ENCODE peak calls at places on chromosome 1, in four cellular contexts. L, B, E and S are unnamed samples.

GRCh38 chr1:30362603-30362990 is 360.8 kb downstream of the MATN1 start:
- DNase-seq in L (no peak), B (no peak), E (no peak), S (no peak)

GRCh38 chr1:21586926-21587601 is 77.8 kb downstream of the ALPL start:
- DNase-seq in L (no peak), B (no peak), E (peak), S (peak)

GRCh38 chr1:208036177-208036808 is 125.4 kb upstream of the CD34 start:
- DNase-seq in L (no peak), B (no peak), E (no peak), S (peak)

GRCh38 chr1:1430114-1430982 is 5.1 kb upstream of the VWA1 start:
- DNase-seq in L (peak), B (no peak), E (no peak), S (peak)

GRCh38 chr1:24564695-24565094 is 8.8 kb downstream of the NCMAP start:
- DNase-seq in L (no peak), B (no peak), E (no peak), S (no peak)

GRCh38 chr1:177010246-177010825 is 154.2 kb downstream of the ASTN1 start:
- DNase-seq in L (no peak), B (no peak), E (no peak), S (no peak)

GRCh38 chr1:1916882-1917281 is 1.8 kb downstream of the CALML6 start:
- DNase-seq in L (no peak), B (no peak), E (peak), S (no peak)

GRCh38 chr1:199701731-199702130 is 325.8 kb upstream of the NR5A2 start:
- DNase-seq in L (no peak), B (no peak), E (no peak), S (no peak)

DNA sequence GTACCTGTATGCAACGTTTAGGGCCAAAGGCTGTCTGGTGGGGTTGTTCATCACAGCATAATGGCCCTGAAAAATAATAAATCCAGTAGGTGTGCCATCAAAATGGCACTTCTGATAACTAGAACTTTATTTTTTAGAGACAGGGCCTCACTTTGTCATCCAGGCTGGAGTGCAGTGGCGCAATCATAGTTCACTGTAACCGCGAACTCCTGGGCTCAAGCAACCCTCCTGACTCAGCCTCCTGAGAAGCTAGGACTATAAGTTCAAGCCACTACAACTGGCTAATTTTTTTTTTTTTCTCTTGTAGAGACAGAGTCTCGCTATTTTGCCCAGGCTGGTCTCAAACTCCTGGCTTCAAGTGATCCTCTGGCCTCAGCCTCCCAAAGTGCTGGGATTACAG is 4.7 kb downstream of the SNAPIN start:
- DNase-seq in L (peak), B (no peak), E (no peak), S (no peak)
- TF ChIP-seq POLR2AphosphoS5 in L (no peak), B (no peak), E (no peak), S (no peak)

GRCh38 chr1:240478536-240478935 is 133.4 kb downstream of the GREM2 start:
- DNase-seq in L (no peak), B (no peak), E (no peak), S (no peak)

GRCh38 chr1:240474133-240474614 is 137.8 kb downstream of the GREM2 start:
- DNase-seq in L (no peak), B (no peak), E (no peak), S (no peak)

GRCh38 chr1:240475832-240476231 is 136.1 kb downstream of the GREM2 start:
- DNase-seq in L (no peak), B (no peak), E (no peak), S (no peak)
- TF ChIP-seq POLR2AphosphoS5 in L (no peak), B (no peak), E (no peak), S (no peak)

GRCh38 chr1:159071970-159072582 is 4.5 kb downstream of the AIM2 start:
- DNase-seq in L (no peak), B (peak), E (no peak), S (peak)

GRCh38 chr1:159077657-159077961 is 1.0 kb upstream of the AIM2 start:
- DNase-seq in L (no peak), B (no peak), E (no peak), S (no peak)

GRCh38 chr1:159076438-159076752 is 171 bp downstream of the AIM2 start:
- DNase-seq in L (no peak), B (no peak), E (no peak), S (no peak)

GRCh38 chr1:159079518-159079917 is 3.0 kb upstream of the AIM2 start:
- DNase-seq in L (no peak), B (no peak), E (no peak), S (no peak)

DNA sequence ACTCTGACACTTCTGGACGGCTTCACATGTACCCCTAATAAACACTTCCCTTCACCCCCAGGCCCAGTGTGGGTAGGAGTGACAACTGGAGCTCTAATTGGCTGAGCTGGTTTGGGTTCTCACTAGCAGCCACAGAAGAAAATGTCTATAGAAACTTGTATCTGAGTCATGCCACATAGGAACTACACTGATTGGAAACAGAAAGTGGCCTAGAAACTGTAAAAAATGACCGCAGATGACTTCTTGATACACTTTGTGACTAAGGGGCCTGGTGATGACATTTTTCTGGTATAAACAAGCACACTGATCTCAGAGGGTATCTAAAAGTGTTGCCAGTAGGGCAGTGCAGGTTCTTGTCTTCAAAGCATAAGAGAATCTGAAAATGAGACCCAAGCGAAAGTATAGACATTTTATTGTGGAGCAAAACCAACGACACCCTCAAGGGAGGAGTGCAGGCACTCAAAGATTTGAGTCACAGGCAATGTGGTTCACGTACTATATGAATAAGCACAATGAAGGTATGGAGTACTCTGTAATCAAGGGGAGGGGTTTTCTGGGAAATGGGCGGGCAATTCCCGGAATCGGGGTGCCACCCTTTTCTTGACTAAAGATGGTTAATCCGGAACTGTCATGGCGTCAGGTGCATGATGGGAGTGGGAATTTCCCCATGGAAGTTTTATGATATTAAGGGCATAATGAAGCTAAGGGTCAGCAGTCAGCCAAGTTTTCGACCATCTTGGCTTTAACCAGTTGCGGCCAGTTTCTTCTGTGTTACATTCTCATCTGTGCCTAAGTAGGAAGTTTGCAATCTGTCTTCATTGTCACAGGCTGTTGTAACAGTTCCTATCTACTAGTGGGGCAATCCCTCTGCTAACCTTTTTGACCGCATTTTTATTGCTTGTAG is at the start of gene AIM2:
- DNase-seq in L (no peak), B (no peak), E (peak), S (no peak)
- TF ChIP-seq POLR2AphosphoS5 in L (no peak), B (no peak), E (no peak), S (peak)

GRCh38 chr1:213956295-213956770 is 31.4 kb upstream of the PROX1 start:
- DNase-seq in L (no peak), B (no peak), E (no peak), S (no peak)
- TF ChIP-seq POLR2AphosphoS5 in L (no peak), B (no peak), E (no peak), S (no peak)

GRCh38 chr1:226073184-226073950 is 10.9 kb downstream of the H3-3A start:
- DNase-seq in L (no peak), B (no peak), E (no peak), S (no peak)
- TF ChIP-seq POLR2AphosphoS5 in L (no peak), B (no peak), E (no peak), S (no peak)

DNA sequence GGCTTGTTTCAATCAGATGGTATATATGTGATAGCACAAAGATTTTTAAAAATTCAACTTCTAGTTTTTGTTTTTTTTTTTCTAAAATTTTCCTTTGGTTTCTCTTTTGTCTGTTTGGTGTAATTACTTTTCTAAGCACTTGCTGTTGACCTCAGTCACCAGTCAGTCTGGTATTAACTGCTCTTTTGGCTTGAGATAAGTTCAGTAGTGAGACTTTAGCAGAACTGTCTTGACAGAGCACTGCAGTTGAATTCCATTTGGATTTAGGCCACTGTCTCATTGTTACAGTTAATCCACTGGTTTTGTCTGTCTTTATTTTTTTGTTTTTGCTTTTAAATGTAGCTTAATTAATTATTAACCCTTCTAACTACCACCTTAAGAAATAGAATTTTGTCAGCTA is 36.2 kb downstream of the OSBPL9 start:
- DNase-seq in L (no peak), B (no peak), E (no peak), S (no peak)
- TF ChIP-seq POLR2AphosphoS5 in L (no peak), B (no peak), E (no peak), S (no peak)

GRCh38 chr1:113929750-113930498 is 800 bp downstream of the HIPK1 start:
- DNase-seq in L (peak), B (no peak), E (peak), S (no peak)
- TF ChIP-seq POLR2AphosphoS5 in L (no peak), B (no peak), E (no peak), S (no peak)

GRCh38 chr1:167746988-167747655 is 25.3 kb downstream of the MPZL1 start:
- DNase-seq in L (no peak), B (no peak), E (no peak), S (no peak)
- TF ChIP-seq POLR2AphosphoS5 in L (no peak), B (no peak), E (no peak), S (no peak)